ENCODE peak calls at places on chromosomes 12 and 14, in five cellular contexts. P is IMR-90, U is A549, F is neuronal stem cell, R is tibial artery. V is an unnamed sample.

GRCh38 chr14:106442857-106443256 is 916.5 kb downstream of the TMEM121 start:
- DNase-seq in R (no peak), F (no peak), P (no peak), U (no peak), V (no peak)

GRCh38 chr12:53053223-53054111 is 3.6 kb downstream of the TNS2 start:
- DNase-seq in U (peak; percentile 70), R (peak; percentile 72), F (no peak), P (no peak), V (peak; percentile 49)

GRCh38 chr14:99050309-99050708 is 221.7 kb downstream of the BCL11B start:
- DNase-seq in R (no peak), P (no peak), F (no peak), U (no peak), V (no peak)

GRCh38 chr12:48037267-48037915 is 33.1 kb upstream of the COL2A1 start:
- DNase-seq in U (no peak), R (no peak), F (peak; percentile 88), P (peak; percentile 39), V (no peak)

GRCh38 chr14:82621881-82622450 is 1088.3 kb upstream of the SEL1L start:
- DNase-seq in U (no peak), P (no peak), F (no peak), R (no peak), V (no peak)

GRCh38 chr12:103884316-103884715 is 43.3 kb upstream of the NT5DC3 start:
- DNase-seq in R (no peak), P (peak; percentile 76), U (peak; percentile 62), F (peak; percentile 8), V (no peak)

GRCh38 chr12:76879710-76880025 is 849 bp upstream of the CSRP2 start:
- DNase-seq in R (peak; percentile 64), U (no peak), F (no peak), P (no peak), V (no peak)

GRCh38 chr14:99699071-99699760 is 15.1 kb downstream of the CYP46A1 start:
- DNase-seq in P (no peak), F (no peak), U (no peak), R (no peak), V (no peak)

GRCh38 chr12:66164349-66164821 is 5.4 kb downstream of the TMBIM4 start:
- DNase-seq in R (no peak), P (peak; percentile 49), F (no peak), U (no peak), V (no peak)

GRCh38 chr14:28488658-28489057 is 277.9 kb upstream of the FOXG1 start:
- DNase-seq in P (no peak), R (no peak), F (no peak), U (no peak), V (no peak)

GRCh38 chr14:101332281-101332680 is 229.0 kb upstream of the DIO3 start:
- DNase-seq in P (no peak), R (no peak), U (no peak), F (no peak), V (no peak)

GRCh38 chr12:54280401-54281260 is at the start of gene HNRNPA1:
- DNase-seq in F (peak; percentile 99), U (peak; percentile 100), R (peak; percentile 98), P (peak; percentile 100), V (peak; percentile 96)

GRCh38 chr12:93087836-93088610 is 158.9 kb upstream of the EEA1 start:
- DNase-seq in U (no peak), R (no peak), P (no peak), F (no peak), V (no peak)

GRCh38 chr12:121774968-121775474 is 18.5 kb downstream of the RHOF start:
- DNase-seq in F (no peak), P (no peak), R (no peak), U (no peak), V (no peak)

GRCh38 chr14:61475316-61475715 is 153.9 kb downstream of the PRKCH start:
- DNase-seq in P (peak; percentile 84), U (peak; percentile 80), R (no peak), F (peak; percentile 37), V (no peak)

GRCh38 chr12:109082751-109083150 is 10.5 kb downstream of the ALKBH2 start:
- DNase-seq in U (no peak), F (no peak), R (no peak), P (no peak), V (no peak)

GRCh38 chr14:90294872-90295271 is 36.9 kb downstream of the NRDE2 start:
- DNase-seq in U (no peak), R (no peak), P (no peak), F (no peak), V (no peak)

GRCh38 chr12:1993341-1993740 is 10.9 kb downstream of the DCP1B start:
- DNase-seq in F (no peak), R (no peak), U (peak; percentile 30), P (peak; percentile 98), V (no peak)

GRCh38 chr14:33040548-33041140 is 102.0 kb downstream of the NPAS3 start:
- DNase-seq in F (no peak), R (no peak), U (no peak), P (no peak), V (no peak)

GRCh38 chr12:97944576-97944975 is 482.0 kb downstream of the RMST start:
- DNase-seq in U (no peak), P (no peak), F (no peak), R (no peak), V (no peak)

GRCh38 chr14:29724991-29725390 is 202.7 kb downstream of the PRKD1 start:
- DNase-seq in P (peak; percentile 63), U (peak; percentile 77), R (no peak), F (peak; percentile 36), V (no peak)

GRCh38 chr14:88825078-88825458 is 617 bp downstream of the TTC8 start:
- DNase-seq in P (peak; percentile 23), R (no peak), F (no peak), U (no peak), V (no peak)

GRCh38 chr14:88825503-88825902 is 1.1 kb downstream of the TTC8 start:
- DNase-seq in F (no peak), R (no peak), P (no peak), U (no peak), V (no peak)

GRCh38 chr14:88829685-88830302 is 5.3 kb downstream of the TTC8 start:
- DNase-seq in R (no peak), F (no peak), P (no peak), U (no peak), V (no peak)

GRCh38 chr14:88831285-88831684 is 6.8 kb downstream of the TTC8 start:
- DNase-seq in U (no peak), F (no peak), P (peak; percentile 81), R (no peak), V (no peak)

GRCh38 chr14:88829188-88829587 is 4.7 kb downstream of the TTC8 start:
- DNase-seq in R (no peak), U (no peak), F (no peak), P (no peak), V (no peak)
- H3K4me3 ChIP-seq in R (no peak overlapping the region), U (no peak overlapping the region), F (no peak overlapping the region), P (no peak overlapping the region), V (no peak overlapping the region)

DNA sequence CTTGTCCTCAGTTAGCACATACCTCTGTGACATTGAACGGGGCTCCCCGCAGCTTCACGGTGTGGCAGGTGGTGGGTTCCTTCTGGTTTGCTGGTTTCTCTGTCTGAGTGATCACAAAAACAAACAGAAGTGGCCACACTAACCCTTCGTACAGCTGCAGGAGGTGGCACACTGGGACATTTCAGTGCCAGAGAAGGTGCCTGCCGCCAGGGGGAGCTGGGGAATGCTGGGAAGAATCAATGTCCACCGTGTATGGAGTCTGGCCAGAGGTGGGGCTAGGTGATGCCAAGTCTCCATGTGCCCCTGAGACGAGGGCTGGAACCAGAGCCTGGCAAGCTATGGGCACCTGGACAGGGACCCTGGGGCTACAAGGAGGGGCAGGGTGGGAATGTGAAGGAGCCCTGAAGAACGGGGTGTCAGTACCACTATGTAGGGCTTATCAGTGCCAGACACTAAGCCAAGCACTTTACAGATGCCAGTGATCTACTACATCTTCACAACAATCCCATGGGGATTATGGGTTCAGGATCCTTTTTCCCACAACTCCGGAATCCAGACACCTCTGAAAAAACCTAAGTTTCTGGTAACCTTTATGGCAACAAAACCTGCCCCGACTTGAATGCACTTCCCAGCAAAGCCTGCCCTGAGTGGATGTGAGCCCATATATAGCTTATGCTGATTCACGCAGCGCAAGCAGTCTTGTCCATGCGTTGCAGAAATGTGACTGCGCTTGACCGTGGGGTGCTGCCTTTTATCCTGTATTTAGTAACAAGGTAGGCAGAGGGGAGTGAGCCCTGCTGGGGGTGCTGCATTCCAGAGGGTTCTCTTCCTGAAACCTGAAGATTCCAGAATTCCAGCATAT is 10.8 kb downstream of the RBM19 start:
- DNase-seq in U (peak; percentile 70), F (no peak), R (no peak), P (peak; percentile 7), V (no peak)
- H3K4me1 ChIP-seq in U (no peaks in the 10 kb centered on the region), F (no peaks in the 10 kb centered on the region), R (no peaks in the 10 kb centered on the region), P (no peaks in the 10 kb centered on the region), V (no peaks in the 10 kb centered on the region)

GRCh38 chr12:6780573-6780972 is 8.3 kb downstream of the LAG3 start:
- DNase-seq in P (no peak), U (no peak), F (no peak), R (no peak), V (no peak)

GRCh38 chr12:6777386-6777785 is 5.1 kb downstream of the LAG3 start:
- DNase-seq in P (no peak), U (no peak), R (no peak), F (no peak), V (no peak)

GRCh38 chr12:6778571-6779550 is 6.5 kb downstream of the LAG3 start:
- DNase-seq in U (peak; percentile 91), F (peak; percentile 97), P (peak; percentile 91), R (peak; percentile 94), V (peak; percentile 78)

GRCh38 chr12:6779667-6780459 is 7.5 kb downstream of the LAG3 start:
- DNase-seq in F (no peak), U (no peak), P (no peak), R (no peak), V (no peak)

GRCh38 chr12:6778212-6778570 is 5.9 kb downstream of the LAG3 start:
- DNase-seq in U (peak; percentile 41), P (no peak), R (peak; percentile 35), F (no peak), V (no peak)
- H3K4me3 ChIP-seq in U (no peak overlapping the region), P (no peak overlapping the region), R (peak overlapping the region; percentile 46), F (no peak overlapping the region), V (peak overlapping the region; percentile 55)

DNA sequence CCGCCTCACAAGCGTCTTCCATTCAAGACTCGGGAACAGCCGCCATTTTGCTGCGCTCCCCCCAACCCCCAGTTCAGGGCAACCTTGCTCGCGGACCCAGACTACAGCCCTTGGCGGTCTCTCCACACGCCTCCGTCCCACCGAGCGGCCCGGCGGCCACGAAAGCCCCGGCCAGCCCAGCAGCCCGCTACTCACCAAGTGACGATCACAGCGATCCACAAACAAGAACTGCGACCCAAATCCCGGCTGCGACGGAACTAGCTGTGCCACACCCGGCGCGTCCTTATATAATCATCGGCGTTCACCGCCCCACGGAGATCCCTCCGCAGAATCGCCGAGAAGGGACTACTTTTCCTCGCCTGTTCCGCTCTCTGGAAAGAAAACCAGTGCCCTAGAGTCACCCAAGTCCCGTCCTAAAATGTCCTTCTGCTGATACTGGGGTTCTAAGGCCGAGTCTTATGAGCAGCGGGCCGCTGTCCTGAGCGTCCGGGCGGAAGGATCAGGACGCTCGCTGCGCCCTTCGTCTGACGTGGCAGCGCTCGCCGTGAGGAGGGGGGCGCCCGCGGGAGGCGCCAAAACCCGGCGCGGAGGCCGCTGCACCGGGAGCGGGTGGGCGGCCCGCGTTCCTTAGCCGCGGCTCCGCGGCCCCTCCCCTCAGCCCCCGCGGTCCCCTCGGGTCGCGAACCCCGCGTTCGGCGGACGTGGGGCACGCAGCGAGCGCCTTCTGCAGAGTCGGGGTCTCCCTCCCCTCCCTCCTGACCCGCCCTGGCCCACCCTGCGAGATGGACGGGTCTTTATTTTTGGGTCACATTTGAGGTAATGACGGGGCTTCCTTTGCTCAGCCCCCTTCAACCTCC is at the start of gene UBC:
- DNase-seq in P (peak; percentile 92), R (peak; percentile 88), U (peak; percentile 97), F (peak; percentile 94), V (peak; percentile 87)
- H3K4me1 ChIP-seq in P (peaks cover 14% of the 10 kb centered on the region), R (peaks cover 56% of the 10 kb centered on the region), U (peaks cover 43% of the 10 kb centered on the region), F (peaks cover 19% of the 10 kb centered on the region), V (peaks cover 58% of the 10 kb centered on the region)